ENCODE peak calls at places on chromosomes 6 and 20, in six cellular contexts. R is left lung, T is NCI-H2227 treated with DMSO at 0.1 percent for 48 hours, U is fibroblast of pulmonary artery, O is GM23338, C is GM04504. V is an unnamed sample.

GRCh38 chr6:37303891-37304503 is 46.1 kb upstream of the TMEM217 start:
- DNase-seq in O (peak), R (no peak), U (peak), C (no peak), T (peak), V (no peak)

GRCh38 chr6:169831450-169832246 is 80.2 kb downstream of the ERMARD start:
- DNase-seq in O (peak), C (peak), U (peak), T (no peak), R (peak), V (peak)

GRCh38 chr20:58554541-58554940 is 39.3 kb upstream of the APCDD1L start:
- DNase-seq in T (no peak), U (no peak), R (no peak), O (no peak), C (no peak), V (no peak)

GRCh38 chr6:137025786-137026730 is 18.7 kb downstream of the IL20RA start:
- DNase-seq in U (no peak), T (no peak), C (no peak), O (no peak), R (no peak), V (no peak)

GRCh38 chr6:160030103-160030502 is 61.2 kb downstream of the IGF2R start:
- DNase-seq in T (no peak), O (peak), C (peak), U (peak), R (peak), V (peak)

GRCh38 chr20:51428451-51429143 is 113.9 kb downstream of the NFATC2 start:
- DNase-seq in T (no peak), C (no peak), O (peak), U (peak), R (no peak), V (peak)

GRCh38 chr6:109896333-109896732 is 81.8 kb upstream of the GPR6 start:
- DNase-seq in U (no peak), C (peak), O (no peak), R (no peak), T (no peak), V (peak)

GRCh38 chr20:8756410-8756809 is 312.5 kb upstream of the PLCB4 start:
- DNase-seq in U (peak), C (peak), T (peak), R (no peak), O (no peak), V (peak)

GRCh38 chr6:39816744-39817143 is 24.6 kb downstream of the DAAM2 start:
- DNase-seq in R (no peak), O (no peak), U (no peak), T (no peak), C (no peak), V (no peak)